ENCODE peak calls at places on chromosome 3, in five cellular contexts. V, G, U, F and L are unnamed samples.

GRCh38 chr3:108223928-108224327 is 1.7 kb upstream of the IFT57 start:
- DNase-seq in U (no peak), G (no peak), V (no peak), F (no peak), L (no peak)

GRCh38 chr3:14141144-14141543 is 16.3 kb downstream of the TMEM43 start:
- DNase-seq in V (no peak), G (no peak), U (no peak), F (no peak), L (peak)

GRCh38 chr3:57756528-57757401 is 656 bp downstream of the SLMAP start:
- DNase-seq in G (no peak), U (peak), V (peak), F (peak), L (peak)

GRCh38 chr3:67937498-67938118 is 283.2 kb upstream of the SUCLG2 start:
- DNase-seq in U (no peak), G (no peak), F (no peak), V (no peak), L (no peak)

GRCh38 chr3:170149016-170149415 is 32.5 kb downstream of the PHC3 start:
- DNase-seq in U (no peak), G (no peak), V (no peak), F (no peak), L (no peak)

GRCh38 chr3:3628676-3629328 is 170.4 kb upstream of the LRRN1 start:
- DNase-seq in U (no peak), F (no peak), G (no peak), V (no peak), L (no peak)

GRCh38 chr3:8619548-8619947 is 25.1 kb downstream of the SSUH2 start:
- DNase-seq in F (no peak), G (no peak), V (no peak), U (no peak), L (no peak)

GRCh38 chr3:116579843-116580242 is 129.7 kb upstream of the TUSC7 start:
- DNase-seq in V (no peak), G (no peak), F (no peak), U (no peak), L (peak)

GRCh38 chr3:159045279-159045678 is 243.4 kb downstream of the MFSD1 start:
- DNase-seq in F (no peak), G (no peak), V (no peak), U (no peak), L (no peak)

DNA sequence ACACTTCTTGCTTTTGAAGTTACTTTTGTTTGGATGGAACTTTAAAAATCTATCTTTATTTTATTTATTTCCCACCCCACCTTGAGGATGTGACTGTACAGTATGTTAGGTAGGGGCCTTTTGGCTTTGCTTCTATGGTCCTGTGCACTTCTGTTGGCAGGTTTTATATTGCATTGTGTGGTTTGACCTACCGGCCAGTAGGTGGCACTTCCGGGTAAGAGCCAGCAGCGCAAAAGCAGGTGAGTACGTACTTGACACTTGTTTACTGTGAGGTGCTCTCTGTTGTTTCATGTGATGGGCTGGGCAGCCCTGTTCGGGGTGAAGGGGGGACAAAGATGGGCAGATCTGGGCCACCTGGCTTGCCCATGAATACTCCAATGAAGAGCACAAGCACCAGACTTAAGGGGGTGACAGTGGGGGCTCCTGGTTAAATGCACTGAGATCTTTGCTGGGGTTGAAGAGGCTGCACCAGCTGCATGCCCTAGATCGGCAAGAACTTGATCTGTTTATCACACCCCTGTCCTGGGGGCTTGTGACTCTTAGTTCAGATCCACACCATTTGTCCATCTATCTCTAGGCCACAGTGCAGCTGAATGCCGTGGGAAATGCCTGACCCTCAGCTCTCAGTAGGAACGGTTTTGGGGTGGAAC is 131.6 kb downstream of the NLGN1 start:
- DNase-seq in F (no peak), U (peak), G (peak), V (no peak), L (peak)
- TF ChIP-seq USF2 in F (no peak), U (no peak), G (no peak), V (no peak), L (no peak)

GRCh38 chr3:154779571-154779970 is 300.5 kb upstream of the MME start:
- DNase-seq in V (no peak), F (no peak), G (no peak), U (no peak), L (no peak)
- TF ChIP-seq USF2 in V (no peak), F (no peak), G (no peak), U (no peak), L (no peak)

DNA sequence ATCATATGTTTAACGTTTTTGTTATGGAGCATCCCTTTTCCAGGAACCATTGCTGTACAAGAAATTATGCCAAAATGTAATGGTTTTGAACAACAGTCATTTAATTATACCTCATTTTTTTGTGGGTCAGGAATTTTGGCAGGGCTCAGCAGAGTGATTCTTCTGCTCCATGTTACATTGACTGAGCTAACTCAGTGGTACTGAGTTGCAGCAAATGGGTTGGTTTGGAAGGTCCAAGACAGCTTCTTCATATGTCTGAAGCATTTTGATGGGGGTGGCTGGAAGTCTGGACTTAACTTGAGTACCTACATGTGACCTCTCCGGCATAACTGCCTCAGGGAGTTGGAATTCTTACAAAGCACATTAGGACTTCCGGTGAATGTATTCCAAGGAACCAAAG is 26.0 kb upstream of the CMC1 start:
- DNase-seq in F (no peak), G (no peak), V (no peak), U (no peak), L (no peak)
- TF ChIP-seq USF2 in F (no peak), G (no peak), V (no peak), U (no peak), L (no peak)

DNA sequence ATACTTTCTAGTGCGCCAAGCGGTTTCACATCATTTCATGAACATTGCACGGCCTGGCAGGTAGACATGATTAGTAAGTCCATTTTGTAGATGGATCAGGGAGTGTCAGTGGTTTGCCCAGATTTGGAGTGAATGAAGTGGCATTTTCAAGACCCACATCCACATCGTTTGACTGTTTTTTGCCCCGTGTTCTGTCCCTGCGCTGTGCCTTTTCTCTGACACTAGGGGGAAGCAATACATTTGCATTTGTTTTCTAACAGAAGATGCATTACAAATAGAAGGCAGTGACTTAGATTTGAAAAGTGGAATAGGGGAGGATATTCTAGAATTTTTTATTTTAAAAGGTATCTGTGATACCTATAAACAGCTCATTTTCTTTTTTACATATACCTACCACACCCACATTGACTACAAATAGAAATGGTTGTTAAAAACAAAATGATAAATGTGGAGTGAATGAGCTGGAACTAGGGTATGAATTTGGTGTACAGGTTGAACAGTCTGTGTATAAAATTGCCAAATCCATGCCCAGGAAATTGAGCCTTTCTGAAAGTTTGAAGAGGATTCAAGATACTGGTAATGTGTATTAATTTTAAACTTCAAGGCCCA is 98.0 kb downstream of the USP13 start:
- DNase-seq in G (no peak), V (no peak), F (no peak), U (peak), L (no peak)
- TF ChIP-seq USF2 in G (no peak), V (no peak), F (no peak), U (no peak), L (no peak)

GRCh38 chr3:150635526-150635925 is 32.4 kb downstream of the SELENOT start:
- DNase-seq in V (no peak), U (no peak), G (no peak), F (no peak), L (no peak)
- TF ChIP-seq USF2 in V (no peak), U (no peak), G (no peak), F (no peak), L (no peak)

DNA sequence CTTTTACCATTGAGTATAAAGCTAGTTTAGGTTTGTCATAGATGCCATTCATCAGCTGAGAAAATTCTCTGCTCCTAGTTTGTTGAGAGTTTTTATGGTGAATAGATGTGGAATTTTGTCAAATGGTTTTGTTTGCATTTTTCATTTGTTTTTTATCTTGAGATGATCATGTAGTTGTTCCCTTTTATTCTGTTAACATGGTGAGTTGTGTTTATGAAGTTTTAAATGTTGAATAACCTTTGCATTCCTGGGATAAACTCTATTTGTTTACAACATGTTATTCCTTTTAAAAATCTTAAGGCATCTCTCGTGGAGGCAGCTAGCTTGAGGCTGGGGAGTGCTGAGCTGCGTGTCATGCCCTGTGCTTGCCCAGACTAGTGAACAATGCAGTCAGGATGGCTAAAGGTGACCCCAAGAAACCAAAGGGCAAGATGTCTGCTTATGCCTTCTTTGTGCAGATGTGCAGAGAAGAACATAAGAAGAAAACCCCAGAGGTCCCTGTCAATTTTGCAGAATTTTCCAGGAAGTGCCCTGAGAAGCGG is 48.5 kb downstream of the ANAPC13 start:
- DNase-seq in F (no peak), V (no peak), U (no peak), G (no peak), L (no peak)
- TF ChIP-seq USF2 in F (no peak), V (no peak), U (no peak), G (no peak), L (no peak)

GRCh38 chr3:113084777-113085176 is 94.0 kb downstream of the GTPBP8 start:
- DNase-seq in F (no peak), V (no peak), U (no peak), G (no peak), L (no peak)
- TF ChIP-seq USF2 in F (no peak), V (no peak), U (no peak), G (no peak), L (no peak)

GRCh38 chr3:51718547-51719412 is 11.9 kb downstream of the GRM2 start:
- DNase-seq in U (peak), G (peak), F (peak), V (peak), L (peak)
- TF ChIP-seq USF2 in U (no peak), G (no peak), F (no peak), V (no peak), L (no peak)

GRCh38 chr3:43405888-43406636 is 119.7 kb downstream of the SNRK start:
- DNase-seq in V (no peak), G (no peak), F (no peak), U (no peak), L (no peak)
- TF ChIP-seq USF2 in V (no peak), G (no peak), F (no peak), U (no peak), L (no peak)

DNA sequence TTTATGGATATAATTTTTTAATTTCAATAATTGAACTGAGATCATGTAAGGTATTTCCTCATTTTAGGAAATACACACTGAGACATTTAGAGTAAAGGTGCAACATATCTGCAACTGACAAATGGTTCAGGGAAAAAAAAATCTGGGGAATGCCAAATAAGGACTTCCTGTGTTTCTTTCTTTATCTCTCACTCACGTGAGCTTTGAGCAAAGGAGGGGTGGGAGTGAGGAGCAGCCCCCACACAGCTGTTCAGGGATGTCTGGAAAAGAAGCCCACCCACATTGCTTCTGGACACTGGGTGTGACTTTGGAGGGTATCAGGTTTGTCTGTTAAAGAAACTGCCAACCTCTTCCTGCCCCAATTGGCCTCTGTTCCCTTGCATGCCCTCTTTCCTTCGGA is 5.6 kb upstream of the TP63 start:
- DNase-seq in U (no peak), F (no peak), V (no peak), G (no peak), L (no peak)
- TF ChIP-seq USF2 in U (no peak), F (no peak), V (no peak), G (no peak), L (no peak)